ENCODE peak calls at places on chromosomes 13 and 19, in ten cellular contexts. Y is IMR-90, G is amniotic epithelial cell, W is ELR, R is AG10803, J is AG09319, A is heart left ventricle, Z is mesenteric fat pad, M is GM12865, T is EL. I is an unnamed sample.

GRCh38 chr13:98452851-98453250 is 124.1 kb downstream of the STK24 start:
- DNase-seq in Y (no peak), M (no peak), G (no peak), R (no peak), T (no peak), J (no peak), Z (no peak), A (no peak), W (no peak), I (no peak)

GRCh38 chr19:49875801-49876421 is 1.2 kb downstream of the AKT1S1 start:
- DNase-seq in A (peak), G (no peak), T (peak), Y (peak), R (peak), M (peak), Z (no peak), W (peak), J (no peak), I (peak)

GRCh38 chr19:18280247-18281081 is 958 bp downstream of the JUND start:
- DNase-seq in G (peak), R (peak), T (peak), Z (no peak), J (peak), M (peak), W (peak), A (peak), Y (peak), I (peak)

GRCh38 chr13:76017861-76018556 is 381.9 kb downstream of the LMO7 start:
- DNase-seq in R (no peak), J (no peak), T (no peak), Y (no peak), G (no peak), A (no peak), W (no peak), Z (no peak), M (no peak), I (no peak)

GRCh38 chr13:101965096-101965495 is 436.8 kb downstream of the FGF14 start:
- DNase-seq in M (no peak), Z (no peak), T (no peak), A (no peak), G (peak), W (no peak), R (no peak), Y (no peak), J (no peak), I (no peak)

GRCh38 chr19:50427997-50428425 is 4.7 kb upstream of the MYBPC2 start:
- DNase-seq in W (peak), A (peak), Z (peak), G (peak), J (peak), R (peak), M (peak), T (peak), Y (peak), I (peak)

GRCh38 chr13:98838776-98839175 is 86.3 kb upstream of the SLC15A1 start:
- DNase-seq in W (no peak), A (no peak), R (peak), Z (no peak), M (no peak), J (no peak), T (no peak), Y (peak), G (no peak), I (no peak)

GRCh38 chr13:57044910-57045309 is 95.8 kb upstream of the PRR20A start:
- DNase-seq in T (no peak), J (no peak), Y (no peak), Z (no peak), W (no peak), M (no peak), G (no peak), A (no peak), R (no peak), I (no peak)

GRCh38 chr13:40433577-40433976 is 232.9 kb downstream of the FOXO1 start:
- DNase-seq in G (no peak), Z (no peak), J (no peak), Y (no peak), R (no peak), W (peak), A (no peak), T (no peak), M (peak), I (no peak)

GRCh38 chr13:94602467-94602866 is 810 bp downstream of the GPR180 start:
- DNase-seq in Y (no peak), J (no peak), T (no peak), G (no peak), M (no peak), R (no peak), Z (no peak), W (peak), A (no peak), I (no peak)

GRCh38 chr13:48126944-48127814 is 32.3 kb upstream of the MED4 start:
- DNase-seq in M (peak), Z (no peak), G (peak), Y (peak), J (peak), T (peak), A (peak), W (peak), R (peak), I (peak)

GRCh38 chr13:103007427-103007762 is 58.8 kb downstream of the SLC10A2 start:
- DNase-seq in A (no peak), Y (no peak), Z (no peak), M (no peak), R (no peak), J (no peak), G (no peak), T (no peak), W (no peak), I (no peak)

GRCh38 chr19:13764101-13764807 is at the start of gene MRI1:
- DNase-seq in A (peak), T (peak), R (peak), J (no peak), G (peak), M (peak), Z (no peak), Y (peak), W (peak), I (peak)

GRCh38 chr19:9808855-9809646 is 9.8 kb downstream of the FBXL12 start:
- DNase-seq in M (no peak), R (no peak), Z (no peak), G (no peak), J (no peak), A (no peak), T (no peak), Y (no peak), W (no peak), I (no peak)

GRCh38 chr13:79675931-79676658 is 195.1 kb downstream of the NDFIP2 start:
- DNase-seq in G (no peak), T (no peak), W (no peak), R (no peak), M (no peak), J (no peak), Y (no peak), A (no peak), Z (no peak), I (no peak)

GRCh38 chr13:111316161-111316730 is 4.2 kb upstream of the TEX29 start:
- DNase-seq in W (no peak), R (peak), Y (no peak), G (no peak), Z (no peak), J (no peak), T (no peak), A (no peak), M (no peak), I (no peak)

GRCh38 chr19:3324405-3324856 is 42.0 kb upstream of the NFIC start:
- DNase-seq in T (peak), A (no peak), Z (no peak), R (no peak), G (no peak), Y (no peak), M (peak), W (peak), J (no peak), I (no peak)

GRCh38 chr19:7605490-7606222 is 10.0 kb downstream of the CAMSAP3 start:
- DNase-seq in W (peak), Y (no peak), T (peak), Z (no peak), M (peak), J (no peak), R (no peak), G (peak), A (no peak), I (no peak)

GRCh38 chr13:114105351-114106225 is 26.8 kb downstream of the RASA3 start:
- DNase-seq in J (no peak), Y (no peak), R (no peak), G (peak), A (peak), Z (peak), T (peak), W (no peak), M (no peak), I (no peak)

GRCh38 chr13:25186187-25186586 is 14.1 kb upstream of the AMER2 start:
- DNase-seq in R (no peak), J (no peak), Y (no peak), T (no peak), Z (no peak), A (no peak), W (no peak), G (no peak), M (peak), I (no peak)

GRCh38 chr19:14943601-14944000 is 2.3 kb downstream of the OR7C2 start:
- DNase-seq in M (no peak), J (no peak), A (no peak), G (peak), W (peak), R (peak), Y (no peak), Z (no peak), T (peak), I (no peak)

GRCh38 chr13:27097691-27098090 is 73.9 kb downstream of the USP12 start:
- DNase-seq in Z (no peak), G (no peak), J (no peak), Y (no peak), A (no peak), W (no peak), T (no peak), R (no peak), M (no peak), I (no peak)

GRCh38 chr13:21537105-21537504 is 66.9 kb downstream of the MICU2 start:
- DNase-seq in Y (peak), G (peak), J (no peak), A (no peak), R (peak), W (peak), M (no peak), T (no peak), Z (no peak), I (no peak)

GRCh38 chr13:113176292-113176691 is 17.8 kb downstream of the PROZ start:
- DNase-seq in W (no peak), G (no peak), Y (no peak), R (no peak), T (no peak), J (no peak), A (no peak), M (peak), Z (no peak), I (no peak)

GRCh38 chr19:14505488-14506239 is 9.7 kb upstream of the GIPC1 start:
- DNase-seq in T (peak), J (no peak), W (peak), M (peak), Z (no peak), Y (peak), R (peak), G (peak), A (no peak), I (no peak)

GRCh38 chr13:50170447-50171037 is 155.3 kb downstream of the KCNRG start:
- DNase-seq in M (no peak), W (peak), Z (no peak), A (no peak), T (peak), J (no peak), Y (peak), R (peak), G (no peak), I (no peak)

GRCh38 chr13:108961542-108962125 is 332.2 kb downstream of the MYO16 start:
- DNase-seq in T (peak), J (no peak), M (peak), Y (peak), R (peak), G (peak), A (no peak), W (peak), Z (no peak), I (peak)

GRCh38 chr13:27131202-27131623 is 40.4 kb downstream of the USP12 start:
- DNase-seq in R (no peak), J (no peak), A (no peak), M (peak), Y (peak), Z (no peak), T (peak), G (peak), W (peak), I (no peak)

GRCh38 chr19:5623397-5624153 is 692 bp downstream of the SAFB start:
- DNase-seq in G (no peak), Z (no peak), A (no peak), T (no peak), Y (no peak), M (peak), W (peak), R (no peak), J (no peak), I (no peak)

GRCh38 chr13:94607939-94608338 is 6.3 kb downstream of the GPR180 start:
- DNase-seq in W (peak), J (no peak), T (no peak), M (no peak), G (peak), Z (no peak), R (no peak), A (no peak), Y (peak), I (no peak)

GRCh38 chr19:35030257-35031071 is at the start of gene SCN1B:
- DNase-seq in M (peak), A (peak), W (peak), Y (peak), R (peak), G (peak), T (peak), Z (no peak), J (no peak), I (peak)

GRCh38 chr13:107993239-107993948 is 221.9 kb downstream of the LIG4 start:
- DNase-seq in R (no peak), J (no peak), Z (no peak), W (peak), T (no peak), A (no peak), Y (no peak), G (no peak), M (peak), I (no peak)

GRCh38 chr13:98992355-98992754 is 14.5 kb upstream of the DOCK9 start:
- DNase-seq in G (peak), W (peak), J (no peak), R (no peak), Y (peak), A (no peak), M (peak), T (no peak), Z (no peak), I (no peak)

GRCh38 chr19:58228584-58229254 is at the start of gene ZNF544:
- DNase-seq in A (peak), T (peak), G (peak), M (peak), J (peak), Z (peak), Y (peak), W (peak), R (peak), I (peak)

GRCh38 chr19:58088521-58089052 is 9.4 kb downstream of the ZSCAN18 start:
- DNase-seq in W (no peak), T (no peak), G (no peak), A (no peak), R (no peak), J (no peak), M (no peak), Y (no peak), Z (no peak), I (no peak)

GRCh38 chr19:39731685-39732084 is 6.1 kb downstream of the CLC start:
- DNase-seq in A (no peak), Z (no peak), T (no peak), G (no peak), J (no peak), W (no peak), M (no peak), Y (no peak), R (no peak), I (no peak)

GRCh38 chr19:13298565-13299481 is 148.6 kb downstream of the IER2 start:
- DNase-seq in Y (no peak), J (no peak), R (no peak), Z (no peak), M (no peak), T (no peak), A (no peak), W (no peak), G (no peak), I (peak)

GRCh38 chr13:73287871-73288270 is 229.1 kb downstream of the KLF5 start:
- DNase-seq in Z (no peak), W (no peak), M (no peak), J (no peak), G (no peak), T (no peak), R (no peak), A (no peak), Y (no peak), I (no peak)

GRCh38 chr19:33809960-33810359 is 13.3 kb downstream of the KCTD15 start:
- DNase-seq in J (no peak), Y (peak), A (no peak), G (no peak), W (peak), T (peak), R (no peak), Z (no peak), M (no peak), I (no peak)